ENCODE peak calls at places on chromosomes 5 and 9, in four cellular contexts. A is K562, O is HepG2, M is HCT116. D is an unnamed sample.
A peak's percentile ranks its signal among the peaks of the same experiment; 100 is the strongest.

GRCh38 chr5:2017540-2018389 is 135.0 kb upstream of the IRX4 start:
- DNase-seq in M (peak; percentile 33), A (peak; percentile 59), O (peak; percentile 8), D (peak; percentile 8)

GRCh38 chr9:98215821-98216220 is 23.4 kb upstream of the CORO2A start:
- DNase-seq in M (no peak), O (no peak), A (no peak), D (no peak)

GRCh38 chr9:123687246-123687721 is 242.6 kb downstream of the DENND1A start:
- DNase-seq in O (peak; percentile 38), M (no peak), A (no peak), D (no peak)

GRCh38 chr9:4982720-4983482 is 2.2 kb upstream of the JAK2 start:
- DNase-seq in O (no peak), M (no peak), A (no peak), D (no peak)

GRCh38 chr9:136748656-136749551 is 579 bp upstream of the LCN6 start:
- DNase-seq in A (no peak), O (no peak), M (no peak), D (no peak)

GRCh38 chr5:63564789-63565188 is 397.5 kb downstream of the HTR1A start:
- DNase-seq in A (no peak), O (no peak), M (no peak), D (no peak)

GRCh38 chr5:155689403-155689802 is 637.6 kb upstream of the SGCD start:
- DNase-seq in A (no peak), M (no peak), O (no peak), D (no peak)

GRCh38 chr9:120438111-120438510 is 141.9 kb downstream of the CDK5RAP2 start:
- DNase-seq in M (no peak), O (no peak), A (no peak), D (no peak)

GRCh38 chr5:142432961-142433360 is 108.1 kb upstream of the SPRY4 start:
- DNase-seq in M (no peak), O (no peak), A (no peak), D (no peak)

GRCh38 chr9:120443489-120443888 is 136.5 kb downstream of the CDK5RAP2 start:
- DNase-seq in O (no peak), M (no peak), A (no peak), D (no peak)

GRCh38 chr5:124729687-124730359 is 16.6 kb downstream of the ZNF608 start:
- DNase-seq in M (no peak), O (no peak), A (no peak), D (no peak)

GRCh38 chr5:55897905-55898304 is 46.7 kb downstream of the IL31RA start:
- DNase-seq in O (peak; percentile 13), A (no peak), M (no peak), D (no peak)

GRCh38 chr9:95055851-95056551 is 261.5 kb downstream of the FANCC start:
- DNase-seq in A (no peak), M (no peak), O (no peak), D (no peak)

GRCh38 chr5:154857091-154857533 is 1.3 kb upstream of the CNOT8 start:
- DNase-seq in M (no peak), O (no peak), A (peak; percentile 73), D (peak; percentile 22)

GRCh38 chr5:149239917-149240316 is 31.7 kb upstream of the AFAP1L1 start:
- DNase-seq in O (no peak), A (no peak), M (no peak), D (no peak)

GRCh38 chr5:89380635-89381034 is 497.7 kb upstream of the MEF2C start:
- DNase-seq in O (no peak), A (no peak), M (no peak), D (no peak)

GRCh38 chr9:92071634-92072033 is 43.6 kb downstream of the SPTLC1 start:
- DNase-seq in O (no peak), A (peak; percentile 11), M (no peak), D (no peak)

DNA sequence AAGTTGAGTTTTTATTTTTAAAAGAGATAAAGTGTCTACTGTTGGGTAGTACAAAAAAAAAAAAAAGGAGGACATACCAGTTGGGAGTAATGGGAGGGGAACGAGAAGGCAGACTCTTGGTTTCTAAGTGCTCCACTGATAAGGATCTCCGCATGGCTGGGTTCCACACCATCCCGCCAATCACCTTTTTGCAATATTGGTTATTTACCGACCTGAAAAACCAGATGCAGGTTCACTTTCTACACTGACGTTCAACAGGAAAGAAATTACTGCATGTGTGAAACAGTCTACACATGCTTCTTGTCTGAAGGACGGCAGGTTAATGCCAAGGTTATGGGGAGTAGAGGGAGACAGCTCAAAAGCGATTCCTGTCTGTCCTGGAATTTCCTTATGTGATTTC is 75.5 kb downstream of the PTPN3 start:
- DNase-seq in M (no peak), O (no peak), A (no peak), D (no peak)
- TF ChIP-seq POLR2AphosphoS5 in M (no peak), O (no peak), A (no peak), D (no peak)

DNA sequence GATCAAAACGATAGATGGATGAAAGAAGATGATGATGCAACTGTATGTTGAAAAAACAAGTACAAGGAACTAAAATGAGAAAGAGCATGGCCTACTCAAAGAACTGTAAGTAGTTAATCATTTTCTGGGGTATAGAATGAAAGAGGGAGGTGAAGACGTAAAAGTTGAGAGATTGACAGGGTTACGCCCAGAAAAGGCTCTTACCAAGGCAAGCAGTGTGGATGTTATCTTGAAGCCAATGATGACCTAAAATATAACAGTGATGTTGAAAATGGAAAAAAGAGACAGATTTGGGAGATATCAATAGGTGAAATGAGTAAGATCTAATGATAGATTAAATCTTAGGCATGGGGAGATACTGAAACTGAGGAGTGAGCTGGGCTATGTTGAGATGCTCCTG is 80.4 kb upstream of the GNAQ start:
- DNase-seq in A (no peak), M (no peak), O (no peak), D (no peak)
- TF ChIP-seq TCF7L2 in A (no peak), M (no peak), O (no peak), D (no peak)

GRCh38 chr5:170570492-170570891 is 66.7 kb downstream of the KCNIP1 start:
- DNase-seq in A (no peak), O (no peak), M (no peak), D (no peak)
- TF ChIP-seq SIN3A in A (no peak), O (no peak), M (no peak), D (no peak)

GRCh38 chr5:96733771-96734498 is 71.8 kb downstream of the CAST start:
- DNase-seq in M (peak; percentile 54), O (no peak), A (peak; percentile 37), D (no peak)
- TF ChIP-seq POLR2AphosphoS5 in M (no peak), O (no peak), A (no peak), D (no peak)

DNA sequence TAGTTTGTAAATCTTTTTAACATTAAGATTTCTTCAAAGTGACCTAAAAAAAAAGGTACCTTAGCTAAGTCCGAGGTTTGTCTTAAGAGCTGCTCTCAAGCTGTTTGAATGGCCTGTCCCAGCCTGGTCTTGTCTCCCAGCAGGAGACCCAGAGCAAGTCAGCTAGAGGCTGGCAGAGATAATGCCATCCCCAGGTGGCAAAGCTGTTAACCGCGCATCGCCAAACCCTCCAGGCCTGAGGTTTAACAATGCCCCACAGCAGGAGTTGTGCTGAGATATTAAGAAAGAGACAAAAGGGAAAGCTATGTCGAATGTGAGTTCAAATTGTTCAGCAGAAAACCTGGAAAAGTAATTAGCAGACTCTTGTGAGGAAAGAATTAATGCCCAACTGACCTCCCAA is 187.2 kb downstream of the FSTL4 start:
- DNase-seq in A (no peak), O (no peak), M (no peak), D (no peak)
- TF ChIP-seq TCF7L2 in A (no peak), O (no peak), M (no peak), D (no peak)

GRCh38 chr9:78144663-78145377 is 91.1 kb upstream of the CEP78 start:
- DNase-seq in M (no peak), O (no peak), A (no peak), D (no peak)

GRCh38 chr9:78144008-78144381 is 91.9 kb upstream of the CEP78 start:
- DNase-seq in A (no peak), M (no peak), O (no peak), D (no peak)

GRCh38 chr9:78146241-78146640 is 89.6 kb upstream of the CEP78 start:
- DNase-seq in A (no peak), M (no peak), O (no peak), D (no peak)

GRCh38 chr9:78143281-78144007 is 92.4 kb upstream of the CEP78 start:
- DNase-seq in A (no peak), M (no peak), O (no peak), D (no peak)
- TF ChIP-seq SIN3A in A (no peak), M (no peak), O (no peak), D (no peak)

GRCh38 chr5:112248643-112249042 is 170.4 kb downstream of the EPB41L4A start:
- DNase-seq in M (no peak), O (no peak), A (no peak), D (no peak)

GRCh38 chr5:112257961-112258360 is 161.1 kb downstream of the EPB41L4A start:
- DNase-seq in M (no peak), A (no peak), O (no peak), D (no peak)

GRCh38 chr5:112250551-112250950 is 168.5 kb downstream of the EPB41L4A start:
- DNase-seq in M (no peak), O (no peak), A (no peak), D (no peak)

GRCh38 chr5:112254303-112254702 is 164.8 kb downstream of the EPB41L4A start:
- DNase-seq in M (no peak), O (no peak), A (no peak), D (no peak)

GRCh38 chr5:112253478-112254250 is 165.4 kb downstream of the EPB41L4A start:
- DNase-seq in M (no peak), A (no peak), O (no peak), D (no peak)
- TF ChIP-seq POLR2AphosphoS5 in M (no peak), A (no peak), O (no peak), D (no peak)

D was measured in Panc1.